ENCODE peak calls at places on chromosomes 4 and X, in six cellular contexts. C is CD4-positive, alpha-beta T cell; J is dorsolateral prefrontal cortex; B is NB4; T is DND-41; Q is HCT116. G is an unnamed sample.

GRCh38 chr4:90064196-90064595 is 63.0 kb upstream of the CCSER1 start:
- DNase-seq in C (no peak), J (no peak), B (no peak), T (no peak), Q (no peak), G (no peak)

GRCh38 chr4:87973283-87974169 is 2.0 kb upstream of the SPP1 start:
- DNase-seq in C (peak), J (no peak), B (peak), T (peak), Q (peak), G (peak)

GRCh38 chr4:5747746-5748365 is 36.9 kb downstream of the EVC start:
- DNase-seq in C (no peak), J (no peak), B (no peak), T (no peak), Q (no peak), G (no peak)

GRCh38 chr4:106036848-106037247 is 141.6 kb downstream of the NPNT start:
- DNase-seq in C (no peak), J (no peak), B (no peak), T (no peak), Q (no peak), G (no peak)

GRCh38 chrX:22135994-22136684 is 104.0 kb downstream of the PHEX start:
- DNase-seq in C (no peak), J (no peak), B (peak), T (peak), Q (peak), G (peak)

GRCh38 chr4:105327222-105327621 is 146.6 kb downstream of the PPA2 start:
- DNase-seq in C (no peak), J (no peak), B (no peak), T (no peak), Q (no peak), G (no peak)

GRCh38 chr4:88818650-88819470 is 121.2 kb upstream of the NAP1L5 start:
- DNase-seq in C (peak), J (peak), B (peak), T (peak), Q (peak), G (peak)

GRCh38 chrX:38804481-38805293 is 3.4 kb downstream of the MID1IP1 start:
- DNase-seq in C (no peak), J (peak), B (peak), T (peak), Q (no peak), G (peak)

GRCh38 chrX:125402807-125403206 is 83.1 kb downstream of the TEX13C start:
- DNase-seq in C (no peak), J (no peak), B (no peak), T (no peak), Q (no peak), G (no peak)

GRCh38 chr4:77579406-77580076 is 26.1 kb upstream of the CXCL13 start:
- DNase-seq in C (no peak), J (no peak), B (no peak), T (no peak), Q (peak), G (no peak)

GRCh38 chr4:3317656-3318211 is 24.9 kb downstream of the RGS12 start:
- DNase-seq in C (no peak), J (no peak), B (no peak), T (no peak), Q (no peak), G (no peak)

GRCh38 chrX:57977992-57978391 is 67.7 kb upstream of the ZXDA start:
- DNase-seq in C (no peak), J (no peak), B (peak), T (no peak), Q (no peak), G (no peak)
- TF ChIP-seq CTCF in C (no peak), J (no peak), B (no peak), T (peak), Q (peak), G (no peak)

GRCh38 chr4:7195138-7195510 is 2.8 kb downstream of the SORCS2 start:
- DNase-seq in C (no peak), J (no peak), B (no peak), T (no peak), Q (no peak), G (no peak)

GRCh38 chr4:7196283-7196651 is 3.9 kb downstream of the SORCS2 start:
- DNase-seq in C (no peak), J (no peak), B (no peak), T (no peak), Q (no peak), G (no peak)

GRCh38 chr4:7193040-7193958 is 961 bp downstream of the SORCS2 start:
- DNase-seq in C (no peak), J (no peak), B (no peak), T (no peak), Q (no peak), G (no peak)

GRCh38 chr4:7195546-7196282 is 3.4 kb downstream of the SORCS2 start:
- DNase-seq in C (no peak), J (no peak), B (no peak), T (no peak), Q (no peak), G (no peak)

DNA sequence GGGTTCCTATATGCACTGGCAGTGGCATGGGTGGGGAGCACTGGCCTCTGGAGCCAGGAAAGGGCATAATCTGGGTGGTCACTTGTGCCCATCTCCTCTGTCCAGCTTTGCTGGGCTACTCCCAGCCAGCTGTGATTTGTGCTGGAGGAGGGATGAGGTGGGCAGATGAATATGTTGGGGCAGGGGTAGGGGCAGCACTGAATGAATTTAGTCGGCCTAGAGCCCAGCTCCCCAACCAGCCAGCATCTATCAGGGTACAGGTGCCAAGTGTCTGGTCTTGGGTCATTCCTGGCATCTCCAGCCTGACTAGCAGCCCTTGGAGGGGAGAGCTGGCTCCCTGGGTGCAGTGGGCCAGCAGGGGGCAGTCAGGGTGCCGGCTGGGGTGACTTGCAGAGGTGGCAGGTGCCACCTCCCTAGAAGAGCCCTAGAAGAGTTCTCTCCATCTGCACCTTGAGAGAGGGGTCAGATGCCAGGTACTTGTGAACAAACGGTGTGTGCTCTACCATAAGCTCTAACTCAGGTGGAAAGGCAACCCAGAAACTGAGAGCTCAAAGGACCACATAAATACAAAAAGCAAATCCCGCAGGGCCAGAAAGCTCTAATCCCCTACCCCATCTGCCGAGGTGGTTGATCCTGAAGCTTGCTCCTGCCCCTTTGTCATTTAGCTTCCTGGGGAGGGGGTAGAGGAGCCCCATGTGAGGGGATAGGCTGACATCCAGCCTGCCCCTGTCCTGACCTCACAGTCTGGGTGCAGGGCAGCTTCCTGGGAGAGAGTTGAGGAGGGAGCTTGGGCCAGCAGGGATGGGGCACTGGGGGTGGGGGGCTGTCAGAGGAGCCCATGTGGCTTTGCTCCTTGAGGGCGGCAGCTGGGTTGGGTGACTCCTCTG is 2.2 kb downstream of the SORCS2 start:
- DNase-seq in C (no peak), J (no peak), B (peak), T (peak), Q (no peak), G (peak)
- TF ChIP-seq CTCF in C (no peak), J (peak), B (peak), T (peak), Q (peak), G (peak)

GRCh38 chr4:52611030-52611555 is 48.0 kb downstream of the USP46 start:
- DNase-seq in C (no peak), J (no peak), B (no peak), T (no peak), Q (no peak), G (no peak)
- TF ChIP-seq CTCF in C (no peak), J (no peak), B (no peak), T (no peak), Q (no peak), G (no peak)

GRCh38 chr4:128707864-128708263 is 101.6 kb upstream of the JADE1 start:
- DNase-seq in C (no peak), J (no peak), B (no peak), T (no peak), Q (no peak), G (peak)
- TF ChIP-seq CTCF in C (no peak), J (no peak), B (no peak), T (no peak), Q (no peak), G (no peak)

DNA sequence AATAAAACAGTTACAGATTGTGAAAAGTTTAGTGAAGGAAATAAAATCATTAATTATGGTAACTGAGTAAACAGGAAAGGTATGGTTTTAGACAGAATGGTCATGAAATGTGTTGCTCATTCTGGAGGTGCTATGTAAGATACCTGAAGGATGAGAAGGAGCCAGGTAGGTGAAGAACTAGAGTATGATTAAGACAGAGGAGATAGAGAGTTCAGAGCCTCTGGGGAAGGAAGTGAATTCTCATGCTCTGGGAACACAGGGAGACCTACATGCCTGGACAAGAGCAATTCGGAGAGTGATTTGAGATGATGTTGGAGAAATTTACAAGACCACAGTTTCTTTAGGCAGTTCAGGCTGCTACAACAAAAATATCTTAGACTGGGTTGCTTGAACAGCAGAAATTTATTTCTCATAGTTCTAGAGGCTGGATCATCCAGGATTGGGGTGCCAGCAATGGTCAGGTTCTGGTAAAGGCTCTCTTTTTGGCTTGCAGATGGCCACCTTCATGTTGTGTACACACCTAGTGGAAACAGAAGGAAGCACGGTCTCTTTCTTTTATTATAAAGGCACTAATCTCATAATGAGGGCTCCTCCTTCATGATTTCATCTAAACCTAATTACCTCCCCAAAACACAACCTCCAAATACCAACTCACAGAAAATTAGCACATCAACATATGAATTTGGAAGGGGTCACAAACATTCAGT is 1416.1 kb downstream of the PCDH7 start:
- DNase-seq in C (no peak), J (no peak), B (no peak), T (no peak), Q (no peak), G (no peak)
- TF ChIP-seq CTCF in C (no peak), J (no peak), B (no peak), T (no peak), Q (peak), G (no peak)

DNA sequence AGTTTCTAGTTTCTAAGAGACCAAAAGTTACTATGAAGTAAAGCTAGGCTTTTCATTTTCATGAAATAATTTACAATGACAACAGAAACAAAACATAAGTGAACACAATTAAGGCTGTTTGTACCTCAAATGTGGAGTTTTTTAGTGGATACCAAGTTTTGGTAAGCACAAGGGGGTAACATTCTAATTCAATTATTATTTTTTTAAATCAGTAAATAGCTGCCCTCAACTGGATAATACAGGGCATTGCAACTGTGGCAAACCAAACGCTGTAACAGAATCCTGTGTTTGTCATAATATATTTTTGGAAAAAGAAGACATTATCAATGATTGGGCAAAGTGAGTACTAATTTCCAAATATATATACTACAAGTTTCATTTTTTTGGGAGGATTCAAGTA is 150.3 kb downstream of the FBXW7 start:
- DNase-seq in C (no peak), J (no peak), B (peak), T (peak), Q (no peak), G (no peak)
- TF ChIP-seq CTCF in C (peak), J (peak), B (peak), T (peak), Q (peak), G (peak)

DNA sequence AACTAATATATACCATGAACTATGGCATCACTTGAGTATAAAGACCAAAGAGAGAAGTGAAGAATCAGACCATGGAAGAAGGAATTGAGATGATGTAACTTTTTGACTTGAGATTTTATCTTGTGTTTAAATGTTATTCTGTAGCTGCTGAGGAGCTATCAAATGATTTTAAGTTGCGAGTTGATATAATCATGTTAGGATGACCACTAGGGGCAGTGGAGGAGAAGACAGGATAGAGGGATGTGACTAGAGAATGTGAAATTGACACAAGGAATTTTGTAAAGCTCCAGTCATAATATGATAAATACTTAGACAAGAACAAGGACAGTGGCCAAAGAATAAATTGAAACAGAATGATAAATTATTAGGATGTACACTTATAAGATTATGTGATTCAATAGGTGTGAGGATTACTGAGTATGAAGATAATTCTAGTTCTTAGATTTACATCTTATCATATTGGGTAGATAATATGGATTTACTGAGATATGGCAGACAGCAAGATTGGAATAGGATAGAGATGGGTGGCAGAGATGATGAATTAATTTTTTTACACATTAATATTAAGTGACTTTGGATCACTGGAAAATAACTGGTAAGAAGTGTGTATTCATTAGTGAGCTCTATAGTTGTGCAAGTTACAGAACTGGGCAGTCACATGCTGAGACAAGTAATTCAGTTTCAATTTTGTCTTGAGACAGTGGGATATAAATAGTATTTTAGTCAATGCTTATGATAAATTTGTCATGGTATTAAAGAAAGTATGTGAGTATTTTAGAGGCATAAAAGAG is 816.0 kb upstream of the PCDH10 start:
- DNase-seq in C (no peak), J (no peak), B (peak), T (no peak), Q (peak), G (no peak)
- TF ChIP-seq CTCF in C (no peak), J (peak), B (no peak), T (peak), Q (peak), G (no peak)

GRCh38 chr4:142121951-142122350 is 485.6 kb downstream of the IL15 start:
- DNase-seq in C (no peak), J (no peak), B (no peak), T (no peak), Q (no peak), G (no peak)
- TF ChIP-seq CTCF in C (no peak), J (no peak), B (no peak), T (no peak), Q (no peak), G (no peak)

G was measured in GM12865.